ENCODE peak calls at places on chromosomes 11 and 22, in eight cellular contexts. L, Y, A, Z, C, J, R and P are unnamed samples.
A peak's percentile ranks its signal among the peaks of the same experiment; 100 is the strongest.

GRCh38 chr22:31734512-31734911 is 15.4 kb downstream of the PRR14L start:
- DNase-seq in L (no peak), Y (no peak), A (no peak), Z (peak; percentile 58), C (no peak), J (no peak), R (no peak), P (no peak)

GRCh38 chr22:50691521-50691920 is 18.9 kb downstream of the SHANK3 start:
- DNase-seq in L (no peak), Y (peak; percentile 73), A (no peak), Z (no peak), C (peak; percentile 45), J (no peak), R (no peak), P (no peak)

GRCh38 chr11:66868726-66869291 is 11.9 kb downstream of the LRFN4 start:
- DNase-seq in L (peak; percentile 75), Y (peak; percentile 95), A (peak; percentile 59), Z (no peak), C (peak; percentile 79), J (peak; percentile 61), R (no peak), P (no peak)

GRCh38 chr11:76695133-76695532 is 24.6 kb upstream of the LRRC32 start:
- DNase-seq in L (no peak), Y (peak; percentile 45), A (no peak), Z (no peak), C (no peak), J (no peak), R (no peak), P (no peak)

GRCh38 chr11:67657300-67657699 is 6.8 kb upstream of the ACY3 start:
- DNase-seq in L (no peak), Y (no peak), A (no peak), Z (no peak), C (no peak), J (no peak), R (no peak), P (no peak)

GRCh38 chr11:107042748-107043147 is 24.5 kb upstream of the GUCY1A2 start:
- DNase-seq in L (no peak), Y (no peak), A (no peak), Z (no peak), C (no peak), J (no peak), R (no peak), P (no peak)

GRCh38 chr11:76782526-76783293 is 446 bp upstream of the TSKU start:
- DNase-seq in L (no peak), Y (peak; percentile 90), A (peak; percentile 84), Z (peak; percentile 82), C (peak; percentile 95), J (peak; percentile 86), R (peak; percentile 83), P (no peak)

GRCh38 chr11:94469416-94469815 is 24.2 kb downstream of the MRE11 start:
- DNase-seq in L (no peak), Y (no peak), A (no peak), Z (no peak), C (no peak), J (no peak), R (no peak), P (no peak)

GRCh38 chr22:35648066-35649025 is at the start of gene APOL6:
- DNase-seq in L (no peak), Y (peak; percentile 76), A (peak; percentile 55), Z (peak; percentile 27), C (no peak), J (no peak), R (peak; percentile 58), P (no peak)

GRCh38 chr22:31897842-31898241 is 46.5 kb upstream of the YWHAH start:
- DNase-seq in L (no peak), Y (no peak), A (no peak), Z (no peak), C (no peak), J (no peak), R (no peak), P (no peak)

GRCh38 chr11:14275081-14275480 is 83.9 kb downstream of the RRAS2 start:
- DNase-seq in L (no peak), Y (no peak), A (no peak), Z (no peak), C (no peak), J (no peak), R (no peak), P (no peak)

GRCh38 chr22:20979940-20980453 is 2.1 kb upstream of the LZTR1 start:
- DNase-seq in L (no peak), Y (peak; percentile 40), A (no peak), Z (no peak), C (no peak), J (no peak), R (no peak), P (no peak)

GRCh38 chr22:46057206-46057605 is 80.2 kb upstream of the WNT7B start:
- DNase-seq in L (no peak), Y (no peak), A (no peak), Z (no peak), C (no peak), J (no peak), R (no peak), P (peak; percentile 21)

GRCh38 chr11:71304045-71304444 is 51.7 kb upstream of the SHANK2 start:
- DNase-seq in L (no peak), Y (no peak), A (no peak), Z (no peak), C (no peak), J (no peak), R (no peak), P (no peak)

GRCh38 chr11:1295591-1295990 is 13.8 kb downstream of the TOLLIP start:
- DNase-seq in L (no peak), Y (no peak), A (no peak), Z (no peak), C (no peak), J (no peak), R (no peak), P (no peak)

GRCh38 chr22:41197808-41198585 is 7.1 kb upstream of the L3MBTL2 start:
- DNase-seq in L (peak; percentile 45), Y (peak; percentile 78), A (no peak), Z (no peak), C (peak; percentile 41), J (no peak), R (no peak), P (no peak)

GRCh38 chr11:65646921-65647701 is 9.2 kb downstream of the SIPA1 start:
- DNase-seq in L (no peak), Y (no peak), A (no peak), Z (no peak), C (no peak), J (no peak), R (peak; percentile 58), P (no peak)

GRCh38 chr11:119293461-119293860 is 23.5 kb downstream of the MCAM start:
- DNase-seq in L (no peak), Y (no peak), A (no peak), Z (no peak), C (no peak), J (no peak), R (no peak), P (no peak)

GRCh38 chr11:72700026-72700610 is 25.9 kb upstream of the PDE2A start:
- DNase-seq in L (no peak), Y (no peak), A (no peak), Z (no peak), C (no peak), J (no peak), R (no peak), P (no peak)